ENCODE peak calls at places on chromosomes 2 and 18, in seven cellular contexts. G is HFF-Myc, W is HuH-7.5, M is GOT3, D is SW 1271, Z is caudate nucleus, R is mesendoderm. A is an unnamed sample.

GRCh38 chr2:60512063-60512622 is 41.3 kb downstream of the BCL11A start:
- DNase-seq in G (no peak), W (no peak), R (no peak), M (no peak), D (no peak), Z (no peak), A (no peak)

GRCh38 chr2:231522418-231523180 is 7.6 kb downstream of the NMUR1 start:
- DNase-seq in M (no peak), G (no peak), Z (peak; percentile 14), D (no peak), W (no peak), R (no peak), A (no peak)

GRCh38 chr2:47650001-47650535 is 132.9 kb upstream of the MSH6 start:
- DNase-seq in G (no peak), W (no peak), D (no peak), R (no peak), Z (no peak), M (no peak), A (no peak)

GRCh38 chr2:62381672-62382071 is 124.3 kb downstream of the TMEM17 start:
- DNase-seq in G (no peak), R (no peak), Z (no peak), M (no peak), W (no peak), D (no peak), A (no peak)

GRCh38 chr18:75248426-75249191 is 38.0 kb downstream of the TSHZ1 start:
- DNase-seq in D (no peak), Z (no peak), M (no peak), W (no peak), G (no peak), R (no peak), A (no peak)

GRCh38 chr2:1561793-1562521 is 148.7 kb downstream of the TPO start:
- DNase-seq in W (no peak), R (no peak), Z (no peak), D (no peak), G (no peak), M (no peak), A (no peak)

GRCh38 chr2:241508240-241508509 is 209 bp downstream of the STK25 start:
- DNase-seq in G (no peak), R (no peak), M (no peak), W (peak; percentile 72), Z (no peak), D (no peak), A (no peak)

GRCh38 chr18:23981369-23981768 is 33.2 kb upstream of the TTC39C start:
- DNase-seq in R (no peak), W (no peak), D (no peak), Z (no peak), M (no peak), G (no peak), A (no peak)

GRCh38 chr2:36676364-36676763 is 20.1 kb upstream of the VIT start:
- DNase-seq in Z (no peak), G (no peak), R (no peak), D (no peak), W (no peak), M (no peak), A (no peak)

GRCh38 chr2:239436076-239436475 is 35.3 kb upstream of the HDAC4 start:
- DNase-seq in R (peak; percentile 17), W (no peak), Z (no peak), D (no peak), G (no peak), M (no peak), A (no peak)

GRCh38 chr2:142980246-142981068 is 103.0 kb downstream of the KYNU start:
- DNase-seq in M (no peak), W (no peak), Z (no peak), R (peak; percentile 81), G (no peak), D (no peak), A (no peak)

A was measured in CD4-positive, alpha-beta T cell.